ENCODE peak calls at places on chromosome 11, in five cellular contexts. N, G, H, V and Y are unnamed samples.

GRCh38 chr11:118607401-118608267 is at the start of gene PHLDB1:
- DNase-seq in G (peak), V (peak), H (peak), N (peak), Y (peak)

GRCh38 chr11:118914178-118914918 is 11.4 kb downstream of the BCL9L start:
- DNase-seq in V (peak), G (peak), H (peak), N (no peak), Y (peak)

GRCh38 chr11:1738380-1738779 is 12.0 kb downstream of the IFITM10 start:
- DNase-seq in G (no peak), H (no peak), V (no peak), N (no peak), Y (no peak)

GRCh38 chr11:72652871-72653615 is 21.2 kb downstream of the PDE2A start:
- DNase-seq in V (no peak), H (no peak), N (no peak), G (no peak), Y (peak)

GRCh38 chr11:15685311-15685710 is 570.6 kb downstream of the INSC start:
- DNase-seq in N (no peak), H (no peak), G (no peak), V (no peak), Y (no peak)

GRCh38 chr11:74276581-74276980 is 34.9 kb downstream of the P4HA3 start:
- DNase-seq in H (peak), G (no peak), N (peak), V (no peak), Y (no peak)

GRCh38 chr11:45091563-45092392 is 54.7 kb upstream of the PRDM11 start:
- DNase-seq in V (no peak), N (no peak), H (peak), G (peak), Y (peak)

GRCh38 chr11:12864316-12865156 is 144.6 kb upstream of the RASSF10 start:
- DNase-seq in N (peak), H (peak), G (peak), V (no peak), Y (peak)

GRCh38 chr11:5689551-5689983 is at the start of gene TRIM22:
- DNase-seq in G (no peak), H (peak), V (peak), N (peak), Y (peak)

GRCh38 chr11:15234796-15235195 is 120.1 kb downstream of the INSC start:
- DNase-seq in G (no peak), N (no peak), H (no peak), V (no peak), Y (no peak)

GRCh38 chr11:70539360-70540095 is 141.2 kb downstream of the CTTN start:
- DNase-seq in G (no peak), H (no peak), V (no peak), N (no peak), Y (no peak)

GRCh38 chr11:45252134-45252856 is 33.8 kb downstream of the SYT13 start:
- DNase-seq in G (peak), H (peak), V (peak), N (no peak), Y (peak)

GRCh38 chr11:46234261-46234660 is 43.2 kb upstream of the CREB3L1 start:
- DNase-seq in V (no peak), G (no peak), N (no peak), H (no peak), Y (peak)

GRCh38 chr11:20110908-20111669 is 49.2 kb downstream of the DBX1 start:
- DNase-seq in N (peak), V (peak), H (peak), G (peak), Y (peak)

GRCh38 chr11:47186937-47187681 is 875 bp upstream of the PACSIN3 start:
- DNase-seq in G (peak), N (peak), V (peak), H (peak), Y (peak)

GRCh38 chr11:118628432-118628831 is 21.0 kb downstream of the PHLDB1 start:
- DNase-seq in V (no peak), G (no peak), H (no peak), N (no peak), Y (no peak)

GRCh38 chr11:2771758-2772466 is 72.1 kb upstream of the KCNQ1OT1 start:
- DNase-seq in H (no peak), N (no peak), V (no peak), G (peak), Y (no peak)

GRCh38 chr11:13336246-13336873 is 58.8 kb downstream of the BMAL1 start:
- DNase-seq in H (no peak), V (no peak), N (peak), G (peak), Y (no peak)

GRCh38 chr11:127873478-127873877 is 713.9 kb downstream of the ETS1 start:
- DNase-seq in H (peak), V (no peak), N (no peak), G (no peak), Y (no peak)

GRCh38 chr11:2813141-2813908 is 72.2 kb downstream of the CDKN1C start:
- DNase-seq in H (peak), G (no peak), V (no peak), N (peak), Y (no peak)

GRCh38 chr11:61694971-61695706 is 14.9 kb downstream of the DAGLA start:
- DNase-seq in V (no peak), N (no peak), H (peak), G (peak), Y (peak)

GRCh38 chr11:1600626-1601025 is 2.5 kb upstream of the KRTAP5-2 start:
- DNase-seq in G (no peak), V (no peak), H (no peak), N (no peak), Y (no peak)

GRCh38 chr11:70192666-70193410 is 10.3 kb upstream of the FADD start:
- DNase-seq in G (no peak), H (no peak), V (no peak), N (no peak), Y (no peak)

GRCh38 chr11:131195801-131196517 is 174.5 kb upstream of the NTM start:
- DNase-seq in V (no peak), N (peak), H (peak), G (no peak), Y (no peak)

GRCh38 chr11:11876458-11876857 is 34.7 kb downstream of the USP47 start:
- DNase-seq in V (no peak), N (no peak), H (peak), G (peak), Y (peak)

GRCh38 chr11:100740440-100740839 is 53.4 kb downstream of the ARHGAP42 start:
- DNase-seq in H (peak), G (no peak), N (peak), V (no peak), Y (no peak)

GRCh38 chr11:6586434-6587359 is 16.7 kb downstream of the RRP8 start:
- DNase-seq in V (no peak), N (no peak), H (no peak), G (no peak), Y (no peak)

GRCh38 chr11:125872138-125872491 is 15.4 kb upstream of the HYLS1 start:
- DNase-seq in G (peak), H (no peak), V (no peak), N (no peak), Y (no peak)

GRCh38 chr11:122808494-122808893 is 29.8 kb upstream of the CRTAM start:
- DNase-seq in N (peak), V (no peak), H (peak), G (peak), Y (peak)

GRCh38 chr11:118792642-118793124 is 1.7 kb upstream of the DDX6 start:
- DNase-seq in N (peak), G (peak), H (peak), V (peak), Y (peak)

GRCh38 chr11:2263012-2263565 is 7.3 kb downstream of the ASCL2 start:
- DNase-seq in V (no peak), G (no peak), N (no peak), H (no peak), Y (no peak)

GRCh38 chr11:113817162-113817561 is 37.6 kb downstream of the CLDN25 start:
- DNase-seq in V (no peak), G (no peak), N (peak), H (peak), Y (no peak)

GRCh38 chr11:75802022-75802912 is 12.7 kb upstream of the UVRAG start:
- DNase-seq in H (no peak), N (no peak), G (no peak), V (no peak), Y (no peak)

GRCh38 chr11:57111646-57112045 is 70.1 kb upstream of the LRRC55 start:
- DNase-seq in G (no peak), N (no peak), H (no peak), V (no peak), Y (no peak)